ENCODE peak calls at places on chromosomes 13 and 19, in nine cellular contexts. H is lower lobe of right lung; J is HAP-1; F is epithelial cell of proximal tubule; Z is lower leg skin; T is fibroblast of the aortic adventitia; B is CD8-positive, alpha-beta memory T cell; V is GM23338; P is fibroblast of mammary gland. Y is an unnamed sample.

GRCh38 chr13:77860621-77861020 is 58.0 kb downstream of the EDNRB start:
- DNase-seq in T (peak; percentile 71), J (no peak), V (no peak), B (no peak), P (peak; percentile 92), Z (no peak), F (no peak), H (no peak), Y (no peak)

GRCh38 chr19:16319466-16319865 is 5.2 kb upstream of the KLF2 start:
- DNase-seq in Z (no peak), P (no peak), V (no peak), J (no peak), T (no peak), H (no peak), B (no peak), F (no peak), Y (no peak)

GRCh38 chr13:80562423-80562822 is 221.5 kb upstream of the SPRY2 start:
- DNase-seq in B (no peak), H (no peak), T (no peak), Z (no peak), F (no peak), V (no peak), P (no peak), J (no peak), Y (no peak)

GRCh38 chr13:113775451-113776145 is 16.6 kb downstream of the TMEM255B start:
- DNase-seq in B (no peak), T (no peak), P (no peak), F (no peak), J (no peak), V (no peak), Z (no peak), H (no peak), Y (no peak)

GRCh38 chr19:54164369-54165068 is 5.0 kb upstream of the LENG1 start:
- DNase-seq in Z (no peak), F (no peak), T (peak; percentile 27), P (no peak), B (peak; percentile 61), H (peak; percentile 76), V (peak; percentile 97), J (no peak), Y (peak; percentile 96)

GRCh38 chr13:65461590-65461989 is 1768.5 kb downstream of the PCDH9 start:
- DNase-seq in F (no peak), J (no peak), H (no peak), B (no peak), T (no peak), P (peak; percentile 59), V (peak; percentile 8), Z (no peak), Y (no peak)

GRCh38 chr13:48731957-48732569 is 78.3 kb downstream of the CYSLTR2 start:
- DNase-seq in F (no peak), P (peak; percentile 49), H (peak; percentile 59), V (peak; percentile 82), J (peak; percentile 31), B (peak; percentile 43), T (no peak), Z (no peak), Y (peak; percentile 89)

GRCh38 chr13:21006141-21007005 is 55.0 kb downstream of the LATS2 start:
- DNase-seq in P (no peak), H (peak; percentile 15), F (no peak), J (no peak), Z (no peak), T (no peak), V (no peak), B (no peak), Y (no peak)

GRCh38 chr19:57888494-57889231 is at the start of gene ZNF814:
- DNase-seq in F (peak; percentile 36), T (peak; percentile 84), H (peak; percentile 78), P (peak; percentile 80), V (peak; percentile 99), J (no peak), B (peak; percentile 65), Z (peak; percentile 82), Y (peak; percentile 79)

GRCh38 chr19:33298146-33298911 is 4.0 kb downstream of the CEBPA start:
- DNase-seq in P (no peak), Z (no peak), B (no peak), F (no peak), H (peak; percentile 80), J (no peak), T (no peak), V (peak; percentile 15), Y (no peak)

GRCh38 chr13:32804673-32805260 is 211.5 kb upstream of the KL start:
- DNase-seq in F (no peak), J (peak; percentile 98), T (peak; percentile 26), Z (no peak), H (no peak), V (no peak), B (no peak), P (peak; percentile 14), Y (no peak)

GRCh38 chr13:75312884-75313520 is 169.0 kb downstream of the TBC1D4 start:
- DNase-seq in F (no peak), B (no peak), P (no peak), T (no peak), H (no peak), V (no peak), Z (no peak), J (peak; percentile 17), Y (no peak)

GRCh38 chr13:40608308-40608707 is 58.1 kb downstream of the FOXO1 start:
- DNase-seq in T (no peak), P (no peak), F (no peak), B (no peak), V (no peak), H (no peak), J (no peak), Z (no peak), Y (no peak)

GRCh38 chr19:22286151-22286810 is at the start of gene ZNF729:
- DNase-seq in Z (no peak), H (no peak), T (no peak), F (no peak), B (no peak), V (no peak), J (no peak), P (no peak), Y (no peak)

GRCh38 chr13:19596960-19597361 is 35.6 kb upstream of the TPTE2 start:
- DNase-seq in T (peak; percentile 12), F (peak; percentile 75), P (peak; percentile 85), H (no peak), V (no peak), B (no peak), J (no peak), Z (no peak), Y (no peak)

GRCh38 chr13:73903561-73903960 is 230.6 kb downstream of the KLF12 start:
- DNase-seq in Z (no peak), H (no peak), B (no peak), V (peak; percentile 68), P (no peak), F (no peak), J (no peak), T (no peak), Y (peak; percentile 16)

GRCh38 chr13:28494861-28495585 is at the start of gene FLT1:
- DNase-seq in J (peak; percentile 17), Z (no peak), H (peak; percentile 67), T (no peak), B (no peak), F (no peak), P (no peak), V (peak; percentile 93), Y (peak; percentile 89)

GRCh38 chr13:80040977-80041310 is 300.0 kb downstream of the SPRY2 start:
- DNase-seq in Z (no peak), H (no peak), B (no peak), P (no peak), V (no peak), T (no peak), J (no peak), F (no peak), Y (no peak)

GRCh38 chr13:40664100-40665060 is 2.1 kb downstream of the FOXO1 start:
- DNase-seq in J (no peak), B (peak; percentile 57), T (peak; percentile 38), V (peak; percentile 45), H (peak; percentile 90), F (no peak), P (no peak), Z (peak; percentile 64), Y (peak; percentile 83)

GRCh38 chr19:33512580-33513137 is 8.9 kb downstream of the PEPD start:
- DNase-seq in T (no peak), F (no peak), P (no peak), V (no peak), J (no peak), Z (no peak), B (no peak), H (no peak), Y (no peak)

GRCh38 chr19:1402411-1403070 is 1.2 kb upstream of the GAMT start:
- DNase-seq in B (no peak), F (no peak), Z (no peak), J (no peak), V (no peak), H (no peak), P (no peak), T (no peak), Y (no peak)

GRCh38 chr19:39390460-39390758 is 497 bp downstream of the PAF1 start:
- DNase-seq in H (no peak), Z (peak; percentile 76), B (peak; percentile 72), J (no peak), P (peak; percentile 44), F (no peak), T (no peak), V (no peak), Y (no peak)

GRCh38 chr19:281992-282391 is 9.2 kb downstream of the PLPP2 start:
- DNase-seq in J (no peak), T (no peak), Z (no peak), V (no peak), P (no peak), F (no peak), H (no peak), B (no peak), Y (no peak)

GRCh38 chr19:17406887-17407196 is 1.4 kb upstream of the BST2 start:
- DNase-seq in F (no peak), T (no peak), Z (no peak), J (no peak), B (no peak), H (no peak), V (no peak), P (no peak), Y (no peak)
- H3K4me3 ChIP-seq in F (no peak overlapping the region), T (no peak overlapping the region), Z (no peak overlapping the region), J (peak overlapping the region; percentile 54), B (peak overlapping the region; percentile 76), H (peak overlapping the region; percentile 72), V (no peak overlapping the region), P (no peak overlapping the region), Y (peak overlapping the region; percentile 66)

GRCh38 chr19:15198006-15198356 is 2.8 kb downstream of the NOTCH3 start:
- DNase-seq in Z (no peak), P (no peak), F (no peak), H (no peak), J (no peak), T (no peak), B (no peak), V (no peak), Y (no peak)
- H3K4me3 ChIP-seq in Z (no peak overlapping the region), P (no peak overlapping the region), F (no peak overlapping the region), H (no peak overlapping the region), J (no peak overlapping the region), T (no peak overlapping the region), B (no peak overlapping the region), V (no peak overlapping the region), Y (no peak overlapping the region)

GRCh38 chr19:17846146-17846545 is 1.6 kb downstream of the JAK3 start:
- DNase-seq in T (no peak), B (peak; percentile 37), P (no peak), H (no peak), Z (no peak), F (no peak), V (no peak), J (no peak), Y (no peak)
- H3K4me3 ChIP-seq in T (no peak overlapping the region), B (peak overlapping the region; percentile 80), P (no peak overlapping the region), H (peak overlapping the region; percentile 59), Z (no peak overlapping the region), F (no peak overlapping the region), V (no peak overlapping the region), J (no peak overlapping the region), Y (no peak overlapping the region)

GRCh38 chr13:37392389-37392788 is 206.2 kb downstream of the POSTN start:
- DNase-seq in T (no peak), F (no peak), B (no peak), Z (no peak), V (no peak), J (no peak), H (no peak), P (no peak), Y (no peak)
- H3K4me3 ChIP-seq in T (no peak overlapping the region), F (no peak overlapping the region), B (no peak overlapping the region), Z (no peak overlapping the region), V (no peak overlapping the region), J (no peak overlapping the region), H (no peak overlapping the region), P (no peak overlapping the region), Y (no peak overlapping the region)

Y was measured in left lung.